ENCODE peak calls at places on chromosome 14, in ten cellular contexts. T is spleen, H is breast epithelium, M is HCT116, P is HL-60, D is SK-N-SH, L is sigmoid colon, Y is endothelial cell of umbilical vein, N is stomach, X is vagina. Z is an unnamed sample.

GRCh38 chr14:34978444-34978843 is 4.3 kb upstream of the SRP54 start:
- DNase-seq in X (no peak), L (no peak), Y (no peak), T (no peak), P (no peak), D (no peak), H (no peak), N (no peak), M (no peak), Z (no peak)

GRCh38 chr14:101843665-101844064 is 82.2 kb downstream of the PPP2R5C start:
- DNase-seq in X (no peak), D (no peak), L (no peak), M (no peak), Y (no peak), P (peak), T (peak), H (no peak), N (no peak), Z (no peak)

GRCh38 chr14:84894254-84894653 is 635.7 kb upstream of the FLRT2 start:
- DNase-seq in Y (no peak), X (no peak), L (no peak), N (no peak), M (no peak), T (no peak), H (no peak), P (no peak), D (no peak), Z (no peak)

GRCh38 chr14:56422703-56423213 is 156.8 kb upstream of the TMEM260 start:
- DNase-seq in T (no peak), Y (peak), L (peak), H (peak), N (peak), D (peak), P (no peak), M (peak), X (no peak), Z (peak)

GRCh38 chr14:65804752-65805473 is 392.4 kb downstream of the FUT8 start:
- DNase-seq in P (no peak), L (no peak), N (no peak), Y (no peak), T (no peak), X (no peak), H (no peak), D (no peak), M (no peak), Z (no peak)

GRCh38 chr14:71137536-71138235 is 230.4 kb downstream of the PCNX1 start:
- DNase-seq in D (no peak), N (no peak), P (no peak), T (no peak), H (no peak), M (no peak), L (no peak), X (peak), Y (no peak), Z (no peak)

GRCh38 chr14:26598081-26598671 is 343 bp upstream of the NOVA1 start:
- DNase-seq in L (peak), D (peak), Y (peak), P (no peak), M (no peak), X (no peak), H (peak), N (peak), T (peak), Z (peak)

GRCh38 chr14:64423987-64424386 is 35.8 kb downstream of the MTHFD1 start:
- DNase-seq in Y (no peak), M (no peak), L (no peak), H (no peak), X (no peak), N (no peak), D (no peak), T (no peak), P (no peak), Z (no peak)

GRCh38 chr14:68124885-68125731 is 305.5 kb downstream of the RAD51B start:
- DNase-seq in X (no peak), H (no peak), M (no peak), Y (no peak), D (no peak), T (no peak), N (no peak), P (no peak), L (no peak), Z (no peak)

GRCh38 chr14:53630336-53630735 is 326.3 kb downstream of the BMP4 start:
- DNase-seq in Y (peak), D (peak), M (no peak), X (no peak), L (no peak), H (no peak), N (no peak), T (no peak), P (no peak), Z (no peak)

GRCh38 chr14:53391156-53391555 is 238.0 kb upstream of the DDHD1 start:
- DNase-seq in T (no peak), D (no peak), Y (no peak), P (no peak), M (peak), L (no peak), X (no peak), N (no peak), H (no peak), Z (no peak)

GRCh38 chr14:95817271-95817670 is 59.4 kb upstream of the TUNAR start:
- DNase-seq in M (no peak), L (no peak), P (no peak), X (peak), T (no peak), N (no peak), H (no peak), D (no peak), Y (no peak), Z (no peak)

GRCh38 chr14:37035401-37035800 is 137.0 kb downstream of the SLC25A21 start:
- DNase-seq in T (no peak), D (no peak), M (no peak), Y (peak), H (no peak), X (no peak), P (no peak), L (no peak), N (no peak), Z (no peak)

DNA sequence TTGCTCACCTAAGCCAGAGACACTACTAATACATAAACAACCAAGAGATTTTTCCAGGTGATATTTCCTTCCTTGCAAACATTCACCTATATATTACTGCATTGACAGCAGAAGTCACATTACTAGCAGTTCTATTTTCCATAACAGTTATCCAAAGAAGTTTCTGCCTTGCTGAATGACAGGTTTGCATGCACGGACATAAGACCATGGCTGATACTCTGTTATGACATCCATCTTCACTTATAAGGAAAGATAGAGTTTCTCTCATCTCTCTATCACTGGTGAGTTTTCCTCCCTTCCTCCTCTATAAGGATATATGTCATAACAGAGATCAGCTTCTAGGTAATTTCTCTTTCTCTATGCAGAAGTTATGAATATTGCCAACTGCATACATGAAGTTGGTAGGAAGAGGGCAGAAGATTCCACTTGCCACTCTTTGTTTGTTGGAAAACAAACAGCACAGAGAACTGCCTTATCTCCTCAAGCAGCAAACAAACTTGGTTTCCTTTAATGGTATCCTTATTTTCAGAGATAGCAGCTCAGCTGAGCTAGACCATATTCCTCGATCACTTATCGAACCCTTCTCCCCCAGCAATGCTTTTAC is 557.0 kb downstream of the VRK1 start:
- DNase-seq in D (no peak), T (no peak), X (no peak), Y (no peak), P (no peak), N (no peak), L (no peak), M (no peak), H (no peak), Z (no peak)
- TF ChIP-seq POLR2AphosphoS5 in D (no peak), T (no peak), X (no peak), Y (no peak), P (no peak), N (no peak), L (no peak), M (no peak), H (no peak), Z (no peak)

DNA sequence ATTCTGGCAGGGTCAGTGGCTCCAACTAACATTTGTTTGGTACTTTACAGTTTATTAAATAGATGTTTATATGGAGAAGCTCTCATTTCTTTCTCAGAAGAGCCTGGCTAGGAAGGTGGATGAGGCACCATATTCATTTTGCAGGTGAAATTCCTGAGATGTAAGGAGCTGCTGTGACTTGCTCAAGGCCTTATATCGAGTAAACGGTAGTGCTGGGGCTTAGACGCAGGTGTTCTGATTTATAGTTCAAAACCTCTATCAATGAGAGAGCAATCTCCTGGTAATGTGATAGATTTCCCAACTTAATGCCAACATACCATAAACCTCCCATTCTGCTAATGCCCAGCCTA is 42.3 kb downstream of the DAD1 start:
- DNase-seq in N (no peak), P (no peak), X (no peak), H (no peak), Y (no peak), M (no peak), D (no peak), L (no peak), T (no peak), Z (no peak)
- H3K4me3 ChIP-seq in N (no peak), P (no peak), X (no peak), H (no peak), Y (no peak), M (no peak), D (no peak), L (no peak), T (peak), Z (no peak)

GRCh38 chr14:100661340-100661712 is 65.4 kb upstream of the DLK1 start:
- DNase-seq in Y (no peak), D (no peak), P (no peak), N (no peak), L (peak), M (no peak), T (no peak), H (no peak), X (no peak), Z (no peak)
- TF ChIP-seq POLR2AphosphoS5 in Y (no peak), D (no peak), P (no peak), N (no peak), L (peak), M (no peak), T (no peak), H (no peak), X (no peak), Z (no peak)

GRCh38 chr14:79117561-79117960 is 947.4 kb downstream of the NRXN3 start:
- DNase-seq in T (no peak), N (no peak), X (no peak), M (no peak), D (no peak), P (no peak), Y (no peak), H (no peak), L (no peak), Z (no peak)

GRCh38 chr14:79118291-79118690 is 948.1 kb downstream of the NRXN3 start:
- DNase-seq in L (no peak), P (no peak), X (no peak), M (no peak), N (no peak), H (no peak), Y (no peak), T (no peak), D (no peak), Z (no peak)
- H3K4me3 ChIP-seq in L (no peak), P (no peak), X (no peak), M (no peak), N (no peak), H (no peak), Y (no peak), T (no peak), D (no peak), Z (no peak)

DNA sequence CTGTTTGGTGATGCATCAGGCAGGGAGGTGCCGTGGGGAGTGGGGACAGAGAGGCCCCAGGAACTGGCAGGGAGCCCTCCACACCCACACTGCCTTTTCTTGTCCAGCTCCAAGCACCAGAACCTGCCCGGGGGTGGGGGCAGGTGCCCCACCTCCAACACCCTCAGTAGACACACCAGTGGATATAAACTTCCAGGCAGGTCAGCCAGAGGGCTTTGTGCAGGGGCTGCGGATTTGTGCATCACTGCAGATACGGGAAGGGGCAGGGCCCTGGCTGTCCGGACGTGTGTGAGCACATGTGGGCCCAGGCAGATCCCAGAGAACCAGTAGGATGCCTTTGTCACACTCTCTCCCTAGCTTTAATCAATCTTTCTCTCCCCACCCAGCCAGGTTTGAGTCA is 1.3 kb upstream of the TGM1 start:
- DNase-seq in L (no peak), H (no peak), T (no peak), Y (no peak), M (no peak), X (no peak), P (no peak), N (no peak), D (no peak), Z (no peak)
- TF ChIP-seq POLR2AphosphoS5 in L (no peak), H (no peak), T (no peak), Y (no peak), M (no peak), X (no peak), P (no peak), N (no peak), D (no peak), Z (no peak)

GRCh38 chr14:32940711-32941667 is 2.3 kb downstream of the NPAS3 start:
- DNase-seq in N (no peak), P (no peak), L (no peak), H (no peak), X (no peak), D (no peak), T (no peak), Y (no peak), M (no peak), Z (no peak)

GRCh38 chr14:32938719-32939253 is at the start of gene NPAS3:
- DNase-seq in D (peak), H (no peak), L (no peak), M (no peak), Y (no peak), P (no peak), T (no peak), N (no peak), X (no peak), Z (no peak)

GRCh38 chr14:32939254-32940065 is 781 bp downstream of the NPAS3 start:
- DNase-seq in T (peak), P (no peak), Y (peak), L (peak), N (peak), X (no peak), D (peak), M (no peak), H (peak), Z (peak)

GRCh38 chr14:32941668-32942065 is 3.0 kb downstream of the NPAS3 start:
- DNase-seq in H (no peak), Y (no peak), T (no peak), L (no peak), M (no peak), D (no peak), X (no peak), P (no peak), N (no peak), Z (no peak)

DNA sequence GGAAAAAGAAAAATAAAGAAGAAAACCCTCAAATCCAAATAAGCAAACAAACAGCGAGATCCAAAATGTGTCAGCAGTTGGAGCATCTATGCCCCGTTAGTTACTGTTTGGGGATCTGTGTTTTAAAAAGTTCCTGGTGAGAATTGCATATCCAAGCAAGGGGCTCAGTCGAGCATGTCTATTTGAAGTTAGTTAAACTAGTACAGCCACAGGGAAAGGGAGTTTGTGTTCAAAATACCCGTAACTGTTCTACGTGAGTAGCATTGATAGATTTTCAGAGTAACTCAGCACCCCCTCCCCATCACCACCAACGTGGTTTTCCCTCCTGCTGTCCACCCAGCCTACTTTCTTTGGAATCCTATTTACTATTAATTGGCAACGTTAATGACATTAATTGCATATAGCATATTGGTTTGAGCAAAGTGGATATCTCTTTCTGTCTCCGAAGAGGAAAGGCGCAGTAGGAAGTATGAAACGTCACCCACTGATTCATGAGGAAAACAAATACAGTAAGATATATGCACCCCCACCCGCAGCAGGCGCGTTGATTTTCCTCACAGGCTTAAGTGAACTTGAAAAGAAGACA is 1.5 kb downstream of the NPAS3 start:
- DNase-seq in T (no peak), M (no peak), X (no peak), P (no peak), N (no peak), D (no peak), Y (peak), L (no peak), H (no peak), Z (no peak)
- H3K4me3 ChIP-seq in T (peak), M (no peak), X (peak), P (no peak), N (peak), D (peak), Y (peak), L (peak), H (peak), Z (peak)

GRCh38 chr14:105063041-105063440 is 2.2 kb downstream of the GPR132 start:
- DNase-seq in N (no peak), T (peak), D (no peak), P (no peak), Y (no peak), X (no peak), L (no peak), M (no peak), H (no peak), Z (no peak)
- TF ChIP-seq POLR2AphosphoS5 in N (no peak), T (no peak), D (no peak), P (no peak), Y (no peak), X (no peak), L (no peak), M (no peak), H (no peak), Z (no peak)

Z was measured in prostate gland.